ENCODE peak calls at places on chromosomes 12 and 14, in eight cellular contexts. I is suprapubic skin, A is HL-60, N is HCT116, H is transverse colon, L is prostate gland, W is HepG2, Z is GM23338. X is an unnamed sample.

GRCh38 chr14:99924379-99924778 is 131.2 kb downstream of the EML1 start:
- DNase-seq in N (no peak), A (no peak), H (no peak), I (no peak), W (no peak), L (no peak), Z (no peak), X (no peak)

GRCh38 chr12:43444940-43445564 is 107.0 kb downstream of the ADAMTS20 start:
- DNase-seq in H (peak), I (no peak), Z (peak), N (peak), A (peak), L (peak), W (peak), X (no peak)

GRCh38 chr12:85007836-85008235 is 28.2 kb downstream of the TSPAN19 start:
- DNase-seq in L (no peak), Z (no peak), N (no peak), H (no peak), W (no peak), I (no peak), A (no peak), X (no peak)

GRCh38 chr12:99476956-99477355 is 170.6 kb upstream of the GARIN6 start:
- DNase-seq in L (no peak), H (no peak), N (no peak), A (no peak), Z (no peak), W (no peak), I (no peak), X (no peak)

GRCh38 chr12:113057565-113058485 is 1.3 kb downstream of the DTX1 start:
- DNase-seq in L (no peak), H (no peak), Z (peak), N (no peak), I (no peak), A (no peak), W (no peak), X (no peak)

GRCh38 chr12:75366629-75367028 is 24.3 kb upstream of the GLIPR1L2 start:
- DNase-seq in I (no peak), N (no peak), L (no peak), A (no peak), H (no peak), Z (peak), W (no peak), X (no peak)

GRCh38 chr14:95137804-95138167 is 19.5 kb downstream of the DICER1 start:
- DNase-seq in N (no peak), L (peak), W (no peak), Z (no peak), A (no peak), H (peak), I (no peak), X (no peak)

GRCh38 chr12:124613151-124613585 is 45.8 kb upstream of the NCOR2 start:
- DNase-seq in N (no peak), I (no peak), A (no peak), W (no peak), Z (no peak), H (peak), L (peak), X (no peak)

GRCh38 chr14:69242311-69243224 is 17.4 kb upstream of the GALNT16 start:
- DNase-seq in Z (peak), H (peak), L (peak), I (no peak), N (peak), W (peak), A (peak), X (no peak)

GRCh38 chr12:101838628-101839323 is 8.0 kb upstream of the GNPTAB start:
- DNase-seq in W (no peak), H (no peak), N (no peak), L (no peak), Z (no peak), A (no peak), I (no peak), X (no peak)

GRCh38 chr14:87017335-87017734 is 975.6 kb downstream of the GALC start:
- DNase-seq in Z (peak), A (no peak), I (no peak), L (no peak), W (no peak), H (no peak), N (no peak), X (no peak)

GRCh38 chr12:124617615-124618014 is 50.2 kb upstream of the NCOR2 start:
- DNase-seq in N (no peak), H (no peak), L (peak), I (no peak), Z (no peak), W (no peak), A (no peak), X (no peak)

GRCh38 chr14:42316746-42317145 is 710.1 kb downstream of the LRFN5 start:
- DNase-seq in W (no peak), H (no peak), L (no peak), Z (no peak), N (no peak), I (no peak), A (no peak), X (no peak)

GRCh38 chr14:47389520-47389919 is 285.9 kb downstream of the MDGA2 start:
- DNase-seq in H (no peak), I (no peak), Z (peak), L (no peak), N (no peak), W (no peak), A (no peak), X (no peak)

GRCh38 chr14:88825078-88825458 is 617 bp downstream of the TTC8 start:
- DNase-seq in I (no peak), N (no peak), L (no peak), Z (no peak), W (no peak), H (no peak), A (no peak), X (no peak)

GRCh38 chr14:101774006-101774755 is 12.7 kb downstream of the PPP2R5C start:
- DNase-seq in N (no peak), L (no peak), Z (no peak), H (no peak), W (no peak), A (no peak), I (no peak), X (no peak)

GRCh38 chr14:90547250-90547649 is 150.4 kb downstream of the CALM1 start:
- DNase-seq in W (no peak), I (no peak), L (no peak), N (no peak), Z (no peak), H (no peak), A (no peak), X (no peak)

GRCh38 chr12:32072102-32072501 is 34.5 kb upstream of the BICD1 start:
- DNase-seq in W (no peak), L (no peak), N (no peak), I (no peak), H (no peak), Z (no peak), A (no peak), X (no peak)

GRCh38 chr12:49296836-49297694 is 2.1 kb downstream of the PRPH start:
- DNase-seq in N (peak), A (peak), H (peak), I (no peak), L (no peak), Z (peak), W (peak), X (no peak)

GRCh38 chr14:54617467-54617866 is 50.5 kb downstream of the SAMD4A start:
- DNase-seq in W (no peak), I (no peak), Z (no peak), L (no peak), A (no peak), H (no peak), N (no peak), X (no peak)

DNA sequence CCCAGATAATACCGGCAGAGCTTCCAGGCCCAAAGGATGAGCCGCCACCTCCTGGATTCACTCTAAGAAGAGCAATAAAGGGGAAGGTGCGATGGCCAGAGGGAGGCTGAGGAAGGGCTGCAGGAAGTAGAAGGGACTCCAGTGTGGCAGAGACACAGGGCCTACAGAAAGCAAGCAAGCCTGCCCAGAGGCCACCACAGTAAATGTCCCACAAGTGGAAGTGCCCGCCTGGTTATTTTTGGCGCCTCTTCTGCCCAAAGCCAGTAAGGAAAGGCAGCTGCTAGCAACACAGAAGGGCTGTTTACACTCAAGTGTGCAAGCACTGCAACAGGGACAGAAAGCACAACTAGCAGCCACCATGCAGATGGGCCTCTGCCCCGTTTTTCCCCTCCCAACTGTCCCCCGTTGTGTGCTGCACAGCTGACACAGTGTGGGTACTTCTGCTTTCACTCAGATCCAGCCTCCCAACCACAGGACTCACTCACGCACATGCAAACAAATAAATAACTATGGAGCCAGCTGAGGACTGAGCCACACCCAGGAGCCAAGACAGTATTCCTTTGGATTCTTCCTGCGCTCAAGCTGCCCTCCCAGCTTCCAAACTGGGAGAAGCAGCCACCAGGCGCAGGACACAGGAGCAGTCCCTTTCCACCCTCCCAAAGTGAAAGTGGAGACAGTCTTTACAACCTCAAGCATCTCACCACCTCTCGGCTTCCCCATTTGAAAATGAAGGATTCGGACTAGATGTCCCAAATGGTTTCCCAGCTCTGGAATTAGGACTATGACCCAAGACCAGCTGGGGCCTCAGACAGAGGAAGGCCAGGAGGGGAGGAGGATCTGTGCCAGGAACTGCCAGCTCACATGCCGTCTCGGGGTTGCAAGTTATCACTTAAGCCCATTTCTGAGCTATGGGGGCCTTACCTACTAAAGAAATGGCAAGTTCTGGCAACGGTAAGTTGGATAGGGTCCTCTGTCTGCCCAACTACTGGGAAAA is 40.0 kb upstream of the PNMA1 start:
- DNase-seq in I (no peak), H (peak), L (no peak), A (peak), Z (no peak), N (no peak), W (no peak), X (no peak)
- TF ChIP-seq POLR2AphosphoS5 in I (no peak), H (no peak), L (no peak), A (peak), Z (no peak), N (no peak), W (no peak), X (peak)

GRCh38 chr12:56636118-56636674 is 6.1 kb upstream of the BAZ2A start:
- DNase-seq in H (peak), Z (peak), W (peak), L (peak), N (peak), I (peak), A (peak), X (peak)
- TF ChIP-seq POLR2AphosphoS5 in H (peak), Z (peak), W (peak), L (peak), N (peak), I (no peak), A (no peak), X (no peak)

GRCh38 chr12:104215638-104216297 is at the start of gene TXNRD1:
- DNase-seq in L (peak), I (peak), H (peak), W (peak), N (peak), A (peak), Z (peak), X (peak)
- TF ChIP-seq POLR2AphosphoS5 in L (peak), I (peak), H (peak), W (no peak), N (peak), A (peak), Z (peak), X (no peak)

GRCh38 chr12:89183985-89184435 is 168.3 kb downstream of the DUSP6 start:
- DNase-seq in A (no peak), N (no peak), I (peak), W (no peak), Z (no peak), H (peak), L (no peak), X (peak)
- TF ChIP-seq POLR2AphosphoS5 in A (no peak), N (no peak), I (peak), W (no peak), Z (no peak), H (peak), L (no peak), X (no peak)

GRCh38 chr12:119676573-119676972 is 8.6 kb downstream of the PRKAB1 start:
- DNase-seq in L (no peak), N (no peak), W (no peak), Z (no peak), I (no peak), A (no peak), H (no peak), X (no peak)
- TF ChIP-seq POLR2AphosphoS5 in L (no peak), N (no peak), W (no peak), Z (no peak), I (no peak), A (no peak), H (no peak), X (no peak)

GRCh38 chr12:132557969-132558856 is 52.2 kb downstream of the LRCOL1 start:
- DNase-seq in N (no peak), H (no peak), L (no peak), A (peak), W (peak), I (no peak), Z (no peak), X (no peak)
- TF ChIP-seq POLR2AphosphoS5 in N (no peak), H (no peak), L (no peak), A (peak), W (no peak), I (no peak), Z (no peak), X (no peak)

GRCh38 chr12:2382391-2383155 is 329.8 kb downstream of the CACNA1C start:
- DNase-seq in L (no peak), N (no peak), A (no peak), W (no peak), I (peak), H (no peak), Z (no peak), X (no peak)

GRCh38 chr12:2383276-2384028 is 330.7 kb downstream of the CACNA1C start:
- DNase-seq in H (no peak), I (peak), N (no peak), Z (no peak), W (peak), A (no peak), L (no peak), X (no peak)

GRCh38 chr12:2385529-2385928 is 332.7 kb downstream of the CACNA1C start:
- DNase-seq in N (no peak), W (no peak), H (no peak), L (no peak), Z (no peak), A (no peak), I (no peak), X (no peak)

GRCh38 chr12:2384533-2385328 is 331.9 kb downstream of the CACNA1C start:
- DNase-seq in I (peak), A (no peak), N (no peak), Z (no peak), W (no peak), L (no peak), H (no peak), X (no peak)

DNA sequence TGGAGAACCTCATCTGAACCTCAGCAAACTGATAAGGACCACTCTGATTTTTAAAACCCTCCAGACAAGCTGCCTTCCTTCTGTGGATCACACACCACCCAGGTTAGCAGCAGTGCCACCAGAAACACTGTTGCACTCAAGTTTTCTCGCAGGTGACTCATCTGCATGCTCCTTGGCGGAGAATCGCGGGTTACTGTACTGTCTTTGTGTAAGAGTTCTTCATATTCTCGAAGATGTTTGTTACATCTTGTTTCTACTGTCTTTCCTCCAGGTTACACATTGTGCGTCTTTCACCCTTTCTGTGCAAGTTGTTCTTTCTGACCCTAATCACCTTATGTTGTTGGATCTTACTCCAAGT is 331.2 kb downstream of the CACNA1C start:
- DNase-seq in I (no peak), W (no peak), A (no peak), L (no peak), Z (no peak), H (peak), N (no peak), X (no peak)
- TF ChIP-seq POLR2AphosphoS5 in I (no peak), W (no peak), A (no peak), L (no peak), Z (no peak), H (peak), N (no peak), X (no peak)

GRCh38 chr14:103714063-103714724 is 1.1 kb downstream of the XRCC3 start:
- DNase-seq in I (no peak), W (no peak), N (no peak), A (no peak), H (no peak), L (no peak), Z (no peak), X (no peak)

GRCh38 chr14:103715052-103716000 is at the start of the genes XRCC3 and ZFYVE21:
- DNase-seq in I (peak), Z (peak), W (peak), L (peak), N (peak), H (peak), A (peak), X (peak)

GRCh38 chr14:103711516-103712431 is 3.5 kb downstream of the XRCC3 start:
- DNase-seq in A (no peak), W (no peak), I (no peak), Z (no peak), N (no peak), H (peak), L (peak), X (no peak)

GRCh38 chr14:103712633-103713247 is 2.5 kb downstream of the XRCC3 start:
- DNase-seq in L (no peak), A (no peak), W (no peak), H (no peak), Z (no peak), N (no peak), I (no peak), X (no peak)

DNA sequence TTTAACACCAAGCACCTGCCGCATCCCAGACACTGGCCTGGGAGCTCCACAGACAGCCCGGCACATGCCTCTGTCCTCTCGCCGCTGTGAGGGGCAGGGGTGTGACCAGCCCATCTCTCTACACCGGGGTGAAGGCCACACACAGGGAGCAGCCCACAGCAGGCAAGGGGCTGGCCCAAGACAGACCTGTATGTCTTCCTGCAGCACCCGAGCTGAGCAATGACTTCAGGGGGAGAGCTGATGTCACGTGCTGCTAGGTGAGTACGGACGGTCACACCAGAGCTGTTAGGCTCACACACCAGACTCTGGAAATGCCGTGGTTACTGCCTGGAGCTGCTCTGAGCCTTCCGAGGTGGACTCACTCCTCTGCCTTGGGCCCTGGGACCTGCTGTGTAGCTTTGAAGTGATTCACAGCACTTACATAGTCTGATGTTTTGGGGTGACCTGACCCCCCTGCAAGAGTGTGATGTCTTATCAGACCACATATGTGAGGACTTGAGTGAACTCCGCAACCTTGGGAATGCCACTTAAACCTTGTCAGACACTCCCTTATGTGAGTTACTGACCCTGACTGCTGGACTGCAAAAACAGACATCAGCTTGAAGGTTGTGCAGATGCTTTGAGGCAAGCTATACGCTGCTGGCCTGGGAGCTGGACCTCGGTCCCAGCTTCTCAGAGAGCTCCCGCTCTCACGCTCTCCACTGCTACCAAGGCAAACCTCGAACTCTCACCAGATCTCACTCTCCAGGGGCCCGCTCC is 1.8 kb downstream of the XRCC3 start:
- DNase-seq in L (no peak), W (no peak), N (no peak), I (no peak), A (no peak), H (no peak), Z (no peak), X (no peak)
- TF ChIP-seq POLR2AphosphoS5 in L (no peak), W (no peak), N (no peak), I (no peak), A (no peak), H (no peak), Z (no peak), X (no peak)